ENCODE peak calls at places on chromosome 18, in seven cellular contexts. N, P, L, W, B, X and M are unnamed samples.

GRCh38 chr18:3966246-3966984 is 488.7 kb downstream of the DLGAP1 start:
- DNase-seq in L (no peak), P (no peak), N (no peak), B (no peak), W (peak), X (no peak), M (peak)

GRCh38 chr18:34624551-34624950 is 85.5 kb upstream of the DTNA start:
- DNase-seq in N (no peak), L (no peak), X (no peak), B (no peak), W (peak), P (no peak), M (no peak)

GRCh38 chr18:24914148-24914525 is 437.8 kb downstream of the ZNF521 start:
- DNase-seq in X (no peak), P (no peak), L (no peak), N (no peak), B (no peak), W (no peak), M (no peak)

GRCh38 chr18:39842042-39842791 is 2112.8 kb upstream of the PIK3C3 start:
- DNase-seq in B (no peak), P (no peak), N (no peak), L (no peak), X (no peak), W (no peak), M (no peak)

GRCh38 chr18:49023938-49024341 is 73.2 kb upstream of the SMAD7 start:
- DNase-seq in P (no peak), B (no peak), W (no peak), L (no peak), N (peak), X (no peak), M (no peak)

GRCh38 chr18:3753116-3753515 is 303.1 kb downstream of the TGIF1 start:
- DNase-seq in N (no peak), B (no peak), W (no peak), X (no peak), L (no peak), P (no peak), M (no peak)

GRCh38 chr18:34913837-34914755 is 127.1 kb upstream of the MAPRE2 start:
- DNase-seq in X (no peak), W (peak), B (peak), P (no peak), N (peak), L (no peak), M (no peak)

GRCh38 chr18:70368903-70369302 is 80.1 kb downstream of the SOCS6 start:
- DNase-seq in L (peak), X (no peak), N (no peak), P (no peak), W (no peak), B (peak), M (no peak)

GRCh38 chr18:28161608-28162599 is 15.0 kb downstream of the CDH2 start:
- DNase-seq in P (no peak), B (no peak), N (peak), X (no peak), W (peak), L (peak), M (no peak)

GRCh38 chr18:79704631-79705030 is 25.0 kb downstream of the CTDP1 start:
- DNase-seq in B (no peak), X (no peak), W (no peak), N (no peak), L (no peak), P (no peak), M (no peak)

GRCh38 chr18:62755946-62756345 is 40.6 kb downstream of the PHLPP1 start:
- DNase-seq in B (no peak), X (no peak), L (peak), P (no peak), N (no peak), W (no peak), M (no peak)

GRCh38 chr18:70384181-70384790 is 95.4 kb downstream of the SOCS6 start:
- DNase-seq in W (peak), B (peak), X (no peak), N (peak), L (peak), P (no peak), M (peak)

GRCh38 chr18:13017247-13017875 is 26.2 kb downstream of the CEP192 start:
- DNase-seq in N (no peak), P (no peak), X (no peak), W (no peak), B (no peak), L (no peak), M (no peak)

GRCh38 chr18:29164993-29165599 is 988.2 kb upstream of the CDH2 start:
- DNase-seq in B (peak), X (no peak), W (peak), N (no peak), P (no peak), L (peak), M (peak)

GRCh38 chr18:63421514-63421913 is 762 bp downstream of the VPS4B start:
- DNase-seq in W (no peak), X (no peak), P (no peak), B (no peak), N (no peak), L (no peak), M (no peak)

GRCh38 chr18:8936646-8937045 is 165.9 kb upstream of the NDUFV2 start:
- DNase-seq in N (no peak), P (no peak), L (no peak), W (no peak), B (no peak), X (no peak), M (no peak)

GRCh38 chr18:41532344-41533086 is 422.5 kb upstream of the PIK3C3 start:
- DNase-seq in L (no peak), N (peak), B (peak), P (no peak), W (no peak), X (no peak), M (peak)

GRCh38 chr18:49756135-49756534 is 57.2 kb downstream of the ACAA2 start:
- DNase-seq in X (no peak), W (no peak), N (no peak), B (no peak), P (no peak), L (no peak), M (no peak)

GRCh38 chr18:52237551-52237950 is 102.4 kb upstream of the DCC start:
- DNase-seq in W (peak), L (peak), N (no peak), P (no peak), X (no peak), B (peak), M (peak)

GRCh38 chr18:55592106-55592505 is 4.1 kb upstream of the TCF4 start:
- DNase-seq in W (no peak), X (no peak), N (no peak), L (peak), P (no peak), B (no peak), M (no peak)

GRCh38 chr18:32355896-32356295 is 114.8 kb downstream of the GAREM1 start:
- DNase-seq in W (peak), N (no peak), L (peak), B (peak), P (no peak), X (no peak), M (no peak)

GRCh38 chr18:71998547-71998946 is 545.6 kb downstream of the CBLN2 start:
- DNase-seq in B (no peak), X (no peak), N (peak), L (no peak), W (no peak), P (no peak), M (no peak)

GRCh38 chr18:26919656-26920055 is 54.1 kb upstream of the AQP4 start:
- DNase-seq in N (peak), B (peak), X (no peak), P (no peak), W (no peak), L (peak), M (no peak)

GRCh38 chr18:67665266-67665665 is 148.7 kb upstream of the DSEL start:
- DNase-seq in L (peak), W (peak), P (no peak), X (no peak), N (no peak), B (peak), M (no peak)

GRCh38 chr18:62863629-62864028 is 148.3 kb downstream of the PHLPP1 start:
- DNase-seq in X (no peak), W (peak), L (peak), P (no peak), B (no peak), N (no peak), M (no peak)

GRCh38 chr18:34350778-34351177 is 126.1 kb upstream of the NOL4 start:
- DNase-seq in W (no peak), L (no peak), P (no peak), N (no peak), B (no peak), X (no peak), M (no peak)

GRCh38 chr18:75210274-75211001 is at the start of gene TSHZ1:
- DNase-seq in L (peak), P (peak), X (no peak), W (peak), N (peak), B (peak), M (peak)

GRCh38 chr18:37564796-37565137 is 831 bp downstream of the CELF4 start:
- DNase-seq in X (peak), W (peak), P (no peak), B (peak), N (peak), L (peak), M (no peak)

GRCh38 chr18:74172697-74173433 is 24.5 kb downstream of the TIMM21 start:
- DNase-seq in P (no peak), W (no peak), B (no peak), X (no peak), L (no peak), N (no peak), M (no peak)

GRCh38 chr18:627211-627610 is 30.2 kb upstream of the TYMS start:
- DNase-seq in W (no peak), P (no peak), X (no peak), L (no peak), B (peak), N (no peak), M (no peak)

GRCh38 chr18:68428026-68428425 is 286.9 kb downstream of the TMX3 start:
- DNase-seq in P (no peak), L (peak), B (peak), W (peak), X (no peak), N (peak), M (peak)

GRCh38 chr18:3832211-3832610 is 382.2 kb downstream of the TGIF1 start:
- DNase-seq in P (no peak), W (no peak), X (no peak), B (no peak), L (no peak), N (no peak), M (no peak)

GRCh38 chr18:31513189-31513907 is 15.4 kb downstream of the DSG2 start:
- DNase-seq in W (peak), B (peak), N (peak), X (no peak), L (peak), P (no peak), M (peak)

GRCh38 chr18:47287911-47288635 is 36.6 kb upstream of the SKOR2 start:
- DNase-seq in B (no peak), X (no peak), L (no peak), P (no peak), N (no peak), W (no peak), M (no peak)

GRCh38 chr18:34493099-34493544 is 217.0 kb upstream of the DTNA start:
- DNase-seq in N (peak), W (peak), L (peak), B (peak), X (peak), P (no peak), M (peak)

GRCh38 chr18:51135795-51136194 is 61.7 kb downstream of the MEX3C start:
- DNase-seq in B (no peak), N (no peak), P (no peak), X (no peak), W (no peak), L (no peak), M (no peak)

GRCh38 chr18:35861367-35862114 is 110.9 kb upstream of the RMP24 start:
- DNase-seq in L (peak), P (no peak), B (peak), W (peak), N (no peak), X (no peak), M (no peak)

GRCh38 chr18:25348361-25349130 is 3.4 kb downstream of the ZNF521 start:
- DNase-seq in L (no peak), N (no peak), P (no peak), B (no peak), X (no peak), W (no peak), M (no peak)

DNA sequence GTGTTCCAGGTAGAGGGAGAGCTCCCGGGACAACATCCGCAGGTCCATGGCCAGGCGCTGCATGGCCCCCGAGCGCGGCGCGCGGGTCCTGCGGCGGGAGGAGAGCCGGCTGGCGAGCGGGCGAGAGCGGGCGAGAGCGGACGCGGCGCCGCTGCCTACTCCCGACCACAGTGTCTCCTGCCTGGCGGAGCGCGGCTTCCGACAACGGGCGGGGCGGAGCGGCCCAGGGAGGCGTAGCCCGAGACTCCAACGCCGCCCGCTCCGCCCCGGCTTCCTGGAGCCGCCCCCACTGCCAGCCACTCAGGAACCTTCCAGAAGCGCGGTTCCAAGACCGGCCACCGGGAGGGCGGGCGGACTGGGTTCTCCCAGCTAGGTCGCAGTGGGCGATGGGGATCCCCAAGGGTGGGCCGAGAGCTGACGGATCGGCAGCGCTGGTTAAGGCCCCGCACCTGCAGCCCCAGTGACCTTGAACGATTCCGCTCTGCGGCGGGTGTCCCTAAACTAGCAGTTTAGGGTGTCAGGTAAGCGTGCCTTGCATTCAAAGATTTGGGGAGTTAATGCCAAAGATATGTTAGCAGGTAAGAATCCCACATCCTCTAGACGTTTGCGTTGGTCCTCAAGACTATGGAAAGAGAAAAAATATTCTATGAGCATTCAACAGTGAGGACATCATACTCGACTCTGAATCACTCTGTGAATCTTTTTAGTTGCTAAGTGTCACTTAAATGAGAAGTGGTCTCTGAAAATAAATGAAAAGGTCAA is at the start of gene ABHD3:
- DNase-seq in W (peak), X (peak), P (peak), N (peak), B (peak), L (peak), M (peak)
- TF ChIP-seq CTCF in W (no peak), X (peak), P (peak), N (peak), B (peak), L (peak), M (peak)

GRCh38 chr18:58496937-58497336 is 132.0 kb downstream of the ALPK2 start:
- DNase-seq in X (no peak), P (no peak), W (no peak), N (no peak), B (no peak), L (no peak), M (no peak)

GRCh38 chr18:58495634-58496033 is 133.3 kb downstream of the ALPK2 start:
- DNase-seq in L (no peak), B (no peak), N (no peak), P (no peak), X (no peak), W (no peak), M (no peak)

GRCh38 chr18:58497845-58498244 is 131.0 kb downstream of the ALPK2 start:
- DNase-seq in P (no peak), L (peak), N (no peak), X (no peak), W (peak), B (peak), M (no peak)

GRCh38 chr18:58495202-58495601 is 133.7 kb downstream of the ALPK2 start:
- DNase-seq in B (peak), L (no peak), P (no peak), W (peak), N (no peak), X (no peak), M (no peak)

GRCh38 chr18:58496231-58496630 is 132.7 kb downstream of the ALPK2 start:
- DNase-seq in X (no peak), W (peak), N (no peak), P (no peak), B (peak), L (no peak), M (no peak)
- H3K4me3 ChIP-seq in X (no peak), W (no peak), N (no peak), P (no peak), B (no peak), L (no peak), M (no peak)

GRCh38 chr18:10681581-10682367 is 155.9 kb downstream of the NAPG start:
- DNase-seq in P (no peak), W (no peak), X (no peak), L (no peak), N (no peak), B (no peak), M (no peak)

GRCh38 chr18:10687161-10687925 is 161.5 kb downstream of the NAPG start:
- DNase-seq in P (no peak), B (no peak), X (no peak), N (no peak), L (peak), W (no peak), M (no peak)

GRCh38 chr18:10685484-10685883 is 159.7 kb downstream of the NAPG start:
- DNase-seq in W (no peak), X (no peak), N (no peak), P (no peak), L (no peak), B (no peak), M (no peak)

GRCh38 chr18:10682368-10682714 is 156.5 kb downstream of the NAPG start:
- DNase-seq in X (no peak), L (no peak), B (no peak), W (no peak), P (no peak), N (no peak), M (no peak)
- TF ChIP-seq CTCF in X (no peak), L (no peak), B (no peak), W (no peak), P (no peak), N (no peak), M (peak)

DNA sequence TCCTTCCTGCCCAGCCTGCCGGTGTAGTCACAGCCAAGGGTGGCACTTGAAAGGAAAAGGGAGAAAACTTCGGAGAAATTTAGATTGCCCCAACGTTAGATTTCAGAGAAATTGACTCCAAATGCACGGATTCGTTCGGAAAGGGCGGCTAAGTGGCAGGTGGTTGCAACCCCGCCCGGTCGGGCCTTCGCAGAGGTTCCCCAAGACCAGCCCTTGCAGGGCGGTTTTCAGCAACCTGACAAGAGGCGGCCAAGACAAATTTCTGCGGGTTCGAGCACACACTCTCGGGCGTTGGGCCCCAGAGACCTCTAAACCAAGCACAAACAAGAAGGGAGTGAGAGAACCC is 4.8 kb downstream of the ONECUT2 start:
- DNase-seq in P (no peak), X (no peak), L (no peak), N (no peak), W (no peak), B (no peak), M (no peak)
- H3K4me3 ChIP-seq in P (no peak), X (no peak), L (no peak), N (no peak), W (no peak), B (no peak), M (no peak)

DNA sequence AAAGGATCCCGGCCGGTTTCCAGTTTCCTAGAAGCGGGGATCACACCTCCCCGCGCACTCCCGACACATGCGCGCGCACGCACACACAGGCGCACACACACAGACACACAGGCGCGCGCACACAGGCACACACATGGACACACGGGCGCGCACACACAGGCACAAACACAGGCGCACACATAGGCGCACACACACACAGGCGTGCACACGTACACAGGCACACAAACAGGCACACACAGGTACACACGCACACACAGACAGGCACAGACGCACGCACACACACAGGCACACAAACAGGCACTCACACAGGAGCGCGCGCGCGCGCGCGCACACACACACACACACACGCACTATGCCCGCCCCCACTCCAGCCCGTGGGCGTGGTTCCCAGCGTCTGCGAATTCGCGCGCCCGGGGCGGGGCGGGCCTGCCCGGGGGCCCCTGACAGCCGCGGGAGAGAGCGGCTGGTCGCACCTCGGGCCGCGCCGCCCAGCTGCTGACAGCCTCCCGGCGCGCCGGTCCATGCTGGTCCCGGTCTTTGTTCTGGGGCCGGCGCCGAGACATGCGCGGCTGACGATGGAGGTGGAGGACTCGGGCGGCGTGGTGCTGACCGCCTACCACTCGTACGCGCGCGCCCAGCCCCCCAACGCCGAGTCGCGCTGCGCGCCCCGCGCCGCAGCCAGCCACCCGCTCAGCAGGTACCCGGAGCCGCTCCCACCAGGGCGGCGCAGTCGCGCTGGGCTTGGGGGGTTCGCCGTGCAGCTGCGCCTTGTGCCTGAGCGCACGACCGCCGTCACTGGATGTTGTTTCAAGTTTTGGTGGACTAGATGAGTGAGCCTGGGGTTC is at the start of gene ARHGAP28:
- DNase-seq in N (peak), X (peak), B (peak), W (peak), L (peak), P (no peak), M (peak)
- TF ChIP-seq CTCF in N (peak), X (no peak), B (peak), W (no peak), L (peak), P (no peak), M (peak)